ENCODE peak calls at places on chromosomes 16 and 17, in eight cellular contexts. K is CD4-positive, alpha-beta T cell; Z is amygdala; B is stimulated activated CD8-positive, alpha-beta memory T cell treated with anti-CD3 and anti-CD28 coated beads, Interleukin-2, amount 100 ng/mL, for 48 hours; N is heart right ventricle; Q is T-helper 9 cell; T is foreskin keratinocyte; I is ELR. J is an unnamed sample.
A peak's percentile ranks its signal among the peaks of the same experiment; 100 is the strongest.

GRCh38 chr17:76714822-76715461 is 4.2 kb upstream of the MXRA7 start:
- DNase-seq in T (no peak), N (peak; percentile 70), I (peak; percentile 79), K (peak; percentile 64), Q (peak; percentile 83), B (peak; percentile 67), Z (peak; percentile 29), J (peak; percentile 19)

GRCh38 chr17:75153854-75154194 is 488 bp downstream of the JPT1 start:
- DNase-seq in B (no peak), Z (no peak), N (no peak), T (no peak), Q (no peak), K (no peak), I (peak; percentile 54), J (peak; percentile 48)

GRCh38 chr17:28725166-28725659 is 820 bp downstream of the TLCD1 start:
- DNase-seq in B (no peak), T (no peak), Q (no peak), Z (no peak), N (no peak), K (no peak), I (peak; percentile 87), J (no peak)

GRCh38 chr16:87528690-87529579 is 36.1 kb upstream of the ZCCHC14 start:
- DNase-seq in I (no peak), K (no peak), Z (no peak), Q (no peak), N (no peak), T (no peak), B (no peak), J (no peak)

GRCh38 chr16:25210758-25211157 is 6.0 kb upstream of the AQP8 start:
- DNase-seq in Q (no peak), N (no peak), K (no peak), B (no peak), I (peak; percentile 91), Z (no peak), T (no peak), J (no peak)

GRCh38 chr16:12016166-12016947 is 39.8 kb downstream of the SNX29 start:
- DNase-seq in K (no peak), Q (no peak), B (no peak), T (peak; percentile 32), I (peak; percentile 22), Z (no peak), N (no peak), J (no peak)

GRCh38 chr17:20797292-20797691 is 217.8 kb downstream of the CDRT15L2 start:
- DNase-seq in I (no peak), Q (no peak), Z (no peak), T (no peak), K (no peak), N (no peak), B (no peak), J (no peak)

GRCh38 chr17:40553694-40554534 is 11.4 kb downstream of the CCR7 start:
- DNase-seq in T (no peak), Z (peak; percentile 74), Q (peak; percentile 6), I (no peak), N (peak; percentile 78), B (no peak), K (peak; percentile 29), J (no peak)

GRCh38 chr17:17682737-17683675 is 1.7 kb downstream of the RAI1 start:
- DNase-seq in N (peak; percentile 72), K (peak; percentile 68), B (peak; percentile 58), Q (peak; percentile 56), I (peak; percentile 79), Z (peak; percentile 72), T (no peak), J (no peak)

GRCh38 chr17:16215965-16216316 is 607 bp upstream of the NCOR1 start:
- DNase-seq in Z (no peak), K (peak; percentile 21), N (no peak), T (no peak), B (no peak), Q (peak; percentile 9), I (no peak), J (no peak)

GRCh38 chr16:1030381-1030901 is 42.1 kb upstream of the SSTR5 start:
- DNase-seq in Z (no peak), T (no peak), N (no peak), K (no peak), B (no peak), I (no peak), Q (no peak), J (no peak)

GRCh38 chr16:13780841-13781553 is 139.0 kb upstream of the ERCC4 start:
- DNase-seq in Q (no peak), Z (no peak), K (no peak), B (no peak), T (no peak), N (no peak), I (no peak), J (no peak)

GRCh38 chr17:33520404-33521032 is 227.4 kb upstream of the ASIC2 start:
- DNase-seq in B (peak; percentile 11), N (peak; percentile 57), T (no peak), Z (peak; percentile 5), K (peak; percentile 1), I (peak; percentile 1), Q (peak; percentile 13), J (no peak)

GRCh38 chr17:57523926-57524634 is 221.0 kb downstream of the CCDC182 start:
- DNase-seq in B (no peak), T (peak; percentile 83), I (peak; percentile 46), Z (no peak), N (peak; percentile 74), K (no peak), Q (no peak), J (peak; percentile 37)

GRCh38 chr16:64051826-64052225 is 1070.0 kb downstream of the CDH11 start:
- DNase-seq in Q (no peak), I (peak; percentile 0), T (peak; percentile 8), Z (no peak), B (no peak), N (no peak), K (no peak), J (no peak)

GRCh38 chr17:1153795-1154546 is 25.8 kb downstream of the ABR start:
- DNase-seq in Z (peak; percentile 75), K (no peak), T (no peak), I (peak; percentile 38), N (peak; percentile 64), B (no peak), Q (no peak), J (peak; percentile 73)

GRCh38 chr17:46916211-46916610 is 6.7 kb upstream of the GOSR2 start:
- DNase-seq in Z (no peak), T (peak; percentile 90), N (no peak), I (peak; percentile 95), K (no peak), Q (no peak), B (no peak), J (no peak)

GRCh38 chr16:77807-78443 is at the start of gene MPG:
- DNase-seq in I (peak; percentile 82), Q (peak; percentile 75), T (no peak), Z (peak; percentile 72), N (peak; percentile 92), K (peak; percentile 79), B (peak; percentile 83), J (peak; percentile 64)

GRCh38 chr16:23781176-23781575 is 26.4 kb downstream of the CHP2 start:
- DNase-seq in I (no peak), B (no peak), Q (no peak), Z (no peak), K (no peak), N (no peak), T (peak; percentile 15), J (no peak)

GRCh38 chr17:66636111-66636510 is 198.8 kb upstream of the CACNG5 start:
- DNase-seq in T (no peak), B (no peak), I (peak; percentile 35), Z (no peak), K (no peak), N (no peak), Q (no peak), J (no peak)

GRCh38 chr16:50573279-50573678 is 25.1 kb downstream of the NKD1 start:
- DNase-seq in K (no peak), N (no peak), T (no peak), Z (no peak), B (no peak), Q (no peak), I (no peak), J (no peak)

GRCh38 chr17:21039839-21040575 is 2.8 kb downstream of the USP22 start:
- DNase-seq in B (no peak), Z (no peak), T (no peak), Q (no peak), K (peak; percentile 15), I (peak; percentile 76), N (no peak), J (peak; percentile 50)

J was measured in COR-L47.